ENCODE peak calls at places on chromosomes 5 and 9, in six cellular contexts. P is D341Med; H is effector memory CD8-positive, alpha-beta T cell; R is left colon; Z is posterior cingulate gyrus; J is activated T-helper 1 cell treated with anti-CD3 and anti-CD28 coated beads, Interleukin-2, amount 50 U/mL, for 16 hours. V is an unnamed sample.

GRCh38 chr9:123999668-124000067 is 11.9 kb upstream of the LHX2 start:
- DNase-seq in P (peak; percentile 81), H (no peak), R (no peak), Z (no peak), J (no peak), V (no peak)

GRCh38 chr9:114928092-114928491 is 2.3 kb downstream of the TNFSF8 start:
- DNase-seq in P (no peak), H (no peak), R (no peak), Z (no peak), J (no peak), V (no peak)

GRCh38 chr5:77558266-77558665 is 66.2 kb upstream of the WDR41 start:
- DNase-seq in P (no peak), H (no peak), R (no peak), Z (no peak), J (no peak), V (no peak)

GRCh38 chr5:107570805-107571531 is 99.8 kb downstream of the EFNA5 start:
- DNase-seq in P (no peak), H (peak; percentile 47), R (peak; percentile 51), Z (no peak), J (no peak), V (peak; percentile 31)

GRCh38 chr9:121650220-121651013 is 1.0 kb upstream of the DAB2IP start:
- DNase-seq in P (peak; percentile 80), H (no peak), R (peak; percentile 82), Z (no peak), J (no peak), V (peak; percentile 61)

GRCh38 chr9:135488527-135488926 is 8.9 kb downstream of the PPP1R26 start:
- DNase-seq in P (no peak), H (no peak), R (no peak), Z (no peak), J (no peak), V (no peak)

GRCh38 chr9:113705306-113705937 is 170.7 kb upstream of the ZNF618 start:
- DNase-seq in P (no peak), H (no peak), R (no peak), Z (no peak), J (no peak), V (peak; percentile 32)

GRCh38 chr5:39854771-39855170 is 430.0 kb upstream of the DAB2 start:
- DNase-seq in P (no peak), H (no peak), R (no peak), Z (no peak), J (no peak), V (no peak)

GRCh38 chr5:157381746-157382145 is 78.3 kb upstream of the NIPAL4 start:
- DNase-seq in P (no peak), H (no peak), R (no peak), Z (no peak), J (no peak), V (no peak)

GRCh38 chr9:133119461-133120342 is 1.3 kb downstream of the RALGDS start:
- DNase-seq in P (peak; percentile 64), H (no peak), R (no peak), Z (no peak), J (no peak), V (no peak)

GRCh38 chr9:133715866-133716563 is 22.1 kb downstream of the SARDH start:
- DNase-seq in P (no peak), H (no peak), R (no peak), Z (peak; percentile 54), J (no peak), V (no peak)

GRCh38 chr9:120915854-120916495 is 10.6 kb downstream of the TRAF1 start:
- DNase-seq in P (no peak), H (no peak), R (no peak), Z (no peak), J (no peak), V (no peak)

GRCh38 chr5:143064207-143064606 is 294.0 kb downstream of the ARHGAP26 start:
- DNase-seq in P (no peak), H (no peak), R (no peak), Z (no peak), J (no peak), V (no peak)

GRCh38 chr5:321233-321725 is at the start of gene AHRR:
- DNase-seq in P (peak; percentile 90), H (no peak), R (peak; percentile 76), Z (no peak), J (no peak), V (peak; percentile 68)

GRCh38 chr5:77679791-77680190 is 41.3 kb upstream of the OTP start:
- DNase-seq in P (no peak), H (no peak), R (no peak), Z (no peak), J (no peak), V (no peak)

GRCh38 chr9:136656795-136657611 is 5.7 kb upstream of the EGFL7 start:
- DNase-seq in P (no peak), H (no peak), R (peak; percentile 6), Z (no peak), J (no peak), V (no peak)

GRCh38 chr5:35742006-35742405 is 114.7 kb upstream of the IL7R start:
- DNase-seq in P (no peak), H (no peak), R (no peak), Z (no peak), J (no peak), V (no peak)

GRCh38 chr5:1759378-1759970 is 40.2 kb downstream of the MRPL36 start:
- DNase-seq in P (no peak), H (no peak), R (no peak), Z (no peak), J (no peak), V (peak; percentile 21)

GRCh38 chr5:93359296-93359957 is 221.6 kb downstream of the NR2F1-AS1 start:
- DNase-seq in P (no peak), H (no peak), R (no peak), Z (no peak), J (no peak), V (no peak)

GRCh38 chr9:132168347-132168746 is 6.5 kb downstream of the NTNG2 start:
- DNase-seq in P (no peak), H (no peak), R (no peak), Z (peak; percentile 82), J (no peak), V (no peak)

GRCh38 chr9:93598647-93599241 is 22.4 kb downstream of the PHF2 start:
- DNase-seq in P (no peak), H (no peak), R (no peak), Z (no peak), J (no peak), V (no peak)

GRCh38 chr9:84542554-84542953 is 127.0 kb upstream of the NTRK2 start:
- DNase-seq in P (no peak), H (no peak), R (no peak), Z (no peak), J (no peak), V (no peak)

GRCh38 chr5:129904667-129905466 is 602 bp downstream of the CHSY3 start:
- DNase-seq in P (peak; percentile 72), H (no peak), R (peak; percentile 14), Z (peak; percentile 23), J (no peak), V (no peak)

GRCh38 chr5:137611926-137612435 is 112.9 kb upstream of the SPOCK1 start:
- DNase-seq in P (no peak), H (no peak), R (no peak), Z (no peak), J (no peak), V (no peak)

GRCh38 chr5:168651654-168652053 is 72.5 kb upstream of the PANK3 start:
- DNase-seq in P (no peak), H (no peak), R (no peak), Z (no peak), J (no peak), V (no peak)

GRCh38 chr9:15570769-15571168 is 17.9 kb downstream of the CCDC171 start:
- DNase-seq in P (peak; percentile 31), H (no peak), R (no peak), Z (no peak), J (no peak), V (no peak)

GRCh38 chr9:113475992-113476391 is 12.5 kb downstream of the RGS3 start:
- DNase-seq in P (no peak), H (no peak), R (no peak), Z (no peak), J (no peak), V (no peak)

GRCh38 chr9:128733256-128733655 is 9.3 kb upstream of the ZDHHC12 start:
- DNase-seq in P (peak; percentile 83), H (no peak), R (peak; percentile 85), Z (peak; percentile 57), J (no peak), V (peak; percentile 81)

GRCh38 chr5:181259974-181260719 is 796 bp downstream of the TRIM52 start:
- DNase-seq in P (no peak), H (no peak), R (no peak), Z (no peak), J (no peak), V (no peak)

GRCh38 chr5:133844836-133845235 is 123.6 kb downstream of the C5orf15 start:
- DNase-seq in P (no peak), H (no peak), R (no peak), Z (no peak), J (no peak), V (no peak)

GRCh38 chr9:91795500-91796241 is 154.4 kb downstream of the ROR2 start:
- DNase-seq in P (no peak), H (no peak), R (no peak), Z (no peak), J (no peak), V (no peak)

GRCh38 chr9:97365634-97366033 is 46.3 kb upstream of the TDRD7 start:
- DNase-seq in P (no peak), H (no peak), R (no peak), Z (no peak), J (no peak), V (no peak)

GRCh38 chr5:133825631-133826289 is 142.7 kb downstream of the C5orf15 start:
- DNase-seq in P (no peak), H (peak; percentile 21), R (no peak), Z (no peak), J (no peak), V (no peak)

V was measured in stomach.